ENCODE peak calls at places on chromosomes 6 and 20, in ten cellular contexts. E is GM03348; G is DMS153; K is A673; P is CD4-positive, alpha-beta memory T cell; T is hepatocyte; J is activated T-helper 1 cell treated with anti-CD3 and anti-CD28 coated beads, Interleukin-12 subunit alpha, Interleukin-12 subunit beta, Interleukin-2, Interleukin-4 antibody, amounts not matched to agents 30 ng/mL and 10 ng/mL and 1 ng/mL, durations not matched to agents 14 hours and 24 hours and 36 hours; A is fibroblast of gingiva; I is effector memory CD8-positive, alpha-beta T cell; M is A549. V is an unnamed sample.

GRCh38 chr20:5714261-5715041 is 35.8 kb upstream of the SHLD1 start:
- DNase-seq in E (no peak), G (no peak), K (no peak), P (peak), T (peak), J (peak), A (no peak), I (peak), M (peak), V (no peak)

GRCh38 chr6:100305237-100305869 is 159.4 kb downstream of the SIM1 start:
- DNase-seq in E (no peak), G (no peak), K (no peak), P (no peak), T (no peak), J (no peak), A (no peak), I (no peak), M (no peak), V (no peak)

GRCh38 chr6:34511923-34512737 is 44.0 kb downstream of the SPDEF start:
- DNase-seq in E (no peak), G (no peak), K (no peak), P (no peak), T (no peak), J (no peak), A (no peak), I (no peak), M (no peak), V (no peak)

GRCh38 chr20:35300469-35301262 is 8.4 kb upstream of the FAM83C start:
- DNase-seq in E (no peak), G (no peak), K (no peak), P (no peak), T (no peak), J (no peak), A (no peak), I (no peak), M (no peak), V (no peak)

GRCh38 chr20:14879020-14879697 is 541.7 kb upstream of the FLRT3 start:
- DNase-seq in E (peak), G (peak), K (no peak), P (no peak), T (peak), J (no peak), A (peak), I (no peak), M (peak), V (peak)

GRCh38 chr6:26043389-26044139 is 43.7 kb upstream of the HFE start:
- DNase-seq in E (peak), G (peak), K (peak), P (peak), T (no peak), J (peak), A (peak), I (peak), M (peak), V (no peak)

GRCh38 chr6:29965873-29966601 is 23.7 kb downstream of the HLA-A start:
- DNase-seq in E (peak), G (peak), K (peak), P (peak), T (peak), J (peak), A (peak), I (peak), M (peak), V (peak)

GRCh38 chr20:55977723-55978481 is 27.4 kb downstream of the CBLN4 start:
- DNase-seq in E (no peak), G (peak), K (no peak), P (no peak), T (no peak), J (no peak), A (no peak), I (no peak), M (no peak), V (no peak)

GRCh38 chr6:69038841-69039240 is 403.8 kb downstream of the ADGRB3 start:
- DNase-seq in E (no peak), G (no peak), K (no peak), P (no peak), T (no peak), J (no peak), A (no peak), I (no peak), M (no peak), V (peak)

GRCh38 chr6:155177369-155177961 is 86.3 kb upstream of the CLDN20 start:
- DNase-seq in E (peak), G (peak), K (peak), P (peak), T (peak), J (no peak), A (peak), I (peak), M (peak), V (peak)

GRCh38 chr20:401682-402495 is 6.2 kb upstream of the RBCK1 start:
- DNase-seq in E (no peak), G (no peak), K (no peak), P (no peak), T (peak), J (no peak), A (no peak), I (no peak), M (peak), V (peak)

GRCh38 chr6:117530467-117531242 is 48.2 kb downstream of the DCBLD1 start:
- DNase-seq in E (peak), G (no peak), K (no peak), P (no peak), T (no peak), J (no peak), A (peak), I (no peak), M (no peak), V (no peak)

GRCh38 chr6:96015791-96016776 is at the start of gene FUT9:
- DNase-seq in E (no peak), G (peak), K (peak), P (no peak), T (peak), J (no peak), A (no peak), I (no peak), M (no peak), V (no peak)

GRCh38 chr20:61957961-61958715 is 107.5 kb downstream of the TAF4 start:
- DNase-seq in E (no peak), G (no peak), K (no peak), P (no peak), T (no peak), J (no peak), A (no peak), I (no peak), M (no peak), V (no peak)

GRCh38 chr20:1854246-1854645 is 41.0 kb upstream of the SIRPA start:
- DNase-seq in E (no peak), G (no peak), K (no peak), P (no peak), T (no peak), J (no peak), A (no peak), I (no peak), M (no peak), V (no peak)

GRCh38 chr6:146202570-146202969 is 173.7 kb downstream of the GRM1 start:
- DNase-seq in E (no peak), G (no peak), K (no peak), P (no peak), T (no peak), J (no peak), A (no peak), I (no peak), M (no peak), V (no peak)

GRCh38 chr6:81307640-81308214 is 444.8 kb downstream of the TENT5A start:
- DNase-seq in E (no peak), G (no peak), K (no peak), P (no peak), T (no peak), J (no peak), A (no peak), I (no peak), M (no peak), V (no peak)

GRCh38 chr20:1338096-1338495 is 9.2 kb upstream of the SDCBP2 start:
- DNase-seq in E (no peak), G (no peak), K (no peak), P (no peak), T (no peak), J (no peak), A (no peak), I (no peak), M (no peak), V (no peak)

GRCh38 chr6:110831405-110831804 is 16.1 kb upstream of the CDK19 start:
- DNase-seq in E (no peak), G (no peak), K (no peak), P (no peak), T (no peak), J (no peak), A (no peak), I (no peak), M (no peak), V (no peak)

GRCh38 chr20:59153355-59153681 is 10.3 kb upstream of the ZNF831 start:
- DNase-seq in E (no peak), G (no peak), K (no peak), P (no peak), T (no peak), J (no peak), A (peak), I (no peak), M (no peak), V (no peak)

GRCh38 chr6:34514593-34515472 is 41.3 kb downstream of the SPDEF start:
- DNase-seq in E (peak), G (no peak), K (peak), P (no peak), T (peak), J (no peak), A (peak), I (no peak), M (no peak), V (no peak)

V was measured in NCI-H460.